ENCODE peak calls at places on chromosomes 1 and 21, in nine cellular contexts. F, O, K, P, T, D, C, X and G are unnamed samples.

GRCh38 chr1:225827076-225827475 is 17.2 kb downstream of the EPHX1 start:
- DNase-seq in T (no peak), P (no peak), X (no peak), C (no peak), D (no peak), K (no peak), F (no peak), O (no peak), G (no peak)

GRCh38 chr1:118337346-118337745 is 152.3 kb upstream of the SPAG17 start:
- DNase-seq in P (no peak), F (no peak), C (no peak), O (no peak), K (no peak), X (no peak), D (no peak), T (no peak), G (no peak)

GRCh38 chr1:55233149-55233777 is 18.1 kb upstream of the USP24 start:
- DNase-seq in X (peak), O (no peak), D (no peak), F (no peak), P (no peak), T (no peak), C (no peak), K (peak), G (no peak)

GRCh38 chr1:184299076-184299790 is 87.6 kb upstream of the C1orf21 start:
- DNase-seq in F (no peak), C (no peak), X (no peak), D (no peak), P (no peak), T (no peak), O (no peak), K (peak), G (no peak)

GRCh38 chr1:245168090-245168489 is 13.3 kb downstream of the KIF26B start:
- DNase-seq in X (no peak), T (no peak), D (peak), F (no peak), O (no peak), P (no peak), C (peak), K (no peak), G (no peak)

GRCh38 chr1:82162526-82163420 is 362.0 kb downstream of the ADGRL2 start:
- DNase-seq in K (peak), C (no peak), X (no peak), D (no peak), P (no peak), F (no peak), T (no peak), O (no peak), G (no peak)

GRCh38 chr21:37564924-37565529 is 198.5 kb downstream of the DYRK1A start:
- DNase-seq in T (no peak), C (peak), O (peak), F (no peak), X (no peak), K (peak), P (no peak), D (no peak), G (no peak)

GRCh38 chr1:93221913-93222312 is 41.4 kb downstream of the CCDC18 start:
- DNase-seq in C (no peak), T (no peak), K (no peak), D (no peak), O (no peak), P (no peak), X (no peak), F (no peak), G (no peak)

GRCh38 chr21:31564439-31564838 is 95.1 kb upstream of the SOD1 start:
- DNase-seq in O (no peak), K (peak), C (no peak), T (no peak), X (peak), D (no peak), F (no peak), P (peak), G (no peak)

GRCh38 chr21:44931137-44931500 is 8.7 kb upstream of the SLX9 start:
- DNase-seq in O (no peak), D (no peak), X (no peak), P (no peak), T (peak), K (peak), F (no peak), C (peak), G (no peak)

GRCh38 chr1:1622578-1623094 is 7.3 kb downstream of the MIB2 start:
- DNase-seq in D (no peak), C (no peak), X (no peak), O (no peak), F (no peak), T (no peak), K (no peak), P (no peak), G (no peak)

GRCh38 chr1:225544283-225544682 is 108.6 kb downstream of the ENAH start:
- DNase-seq in C (peak), T (no peak), D (no peak), O (no peak), X (no peak), F (no peak), K (no peak), P (no peak), G (no peak)